ENCODE peak calls at places on chromosome X, in six cellular contexts. X, G, R, Z, H and L are unnamed samples.

GRCh38 chrX:135393046-135393445 is 28.7 kb upstream of the SMIM10L2A start:
- DNase-seq in X (no peak), G (no peak), R (no peak), Z (no peak), H (no peak), L (no peak)

GRCh38 chrX:21528076-21528475 is 130.1 kb downstream of the KLHL34 start:
- DNase-seq in X (peak), G (no peak), R (no peak), Z (no peak), H (no peak), L (no peak)

GRCh38 chrX:40090050-40090804 is 7.5 kb downstream of the BCOR start:
- DNase-seq in X (peak), G (no peak), R (no peak), Z (no peak), H (peak), L (peak)

GRCh38 chrX:136055651-136056221 is 70.5 kb downstream of the SLC9A6 start:
- DNase-seq in X (peak), G (peak), R (no peak), Z (no peak), H (peak), L (no peak)

GRCh38 chrX:104270916-104271512 is 16.3 kb upstream of the ESX1 start:
- DNase-seq in X (peak), G (no peak), R (peak), Z (peak), H (peak), L (no peak)

GRCh38 chrX:47190445-47191269 is 3.0 kb upstream of the UBA1 start:
- DNase-seq in X (peak), G (peak), R (peak), Z (peak), H (peak), L (peak)

GRCh38 chrX:54494970-54495813 is 842 bp downstream of the FGD1 start:
- DNase-seq in X (peak), G (no peak), R (no peak), Z (peak), H (no peak), L (peak)

GRCh38 chrX:110338850-110339373 is 19.7 kb upstream of the RTL9 start:
- DNase-seq in X (no peak), G (no peak), R (no peak), Z (peak), H (no peak), L (no peak)

GRCh38 chrX:116290359-116290758 is 119.8 kb downstream of the AGTR2 start:
- DNase-seq in X (no peak), G (no peak), R (no peak), Z (peak), H (no peak), L (no peak)

GRCh38 chrX:153885208-153885787 is 675 bp downstream of the L1CAM start:
- DNase-seq in X (no peak), G (no peak), R (no peak), Z (no peak), H (no peak), L (no peak)

GRCh38 chrX:17591741-17592110 is 145.6 kb upstream of the SCML1 start:
- DNase-seq in X (peak), G (no peak), R (no peak), Z (peak), H (no peak), L (no peak)

GRCh38 chrX:109716431-109717028 is 16.5 kb downstream of the ACSL4 start:
- DNase-seq in X (peak), G (no peak), R (no peak), Z (no peak), H (no peak), L (no peak)

GRCh38 chrX:133529578-133529977 is 114.3 kb upstream of the GPC4 start:
- DNase-seq in X (no peak), G (no peak), R (no peak), Z (no peak), H (no peak), L (no peak)

DNA sequence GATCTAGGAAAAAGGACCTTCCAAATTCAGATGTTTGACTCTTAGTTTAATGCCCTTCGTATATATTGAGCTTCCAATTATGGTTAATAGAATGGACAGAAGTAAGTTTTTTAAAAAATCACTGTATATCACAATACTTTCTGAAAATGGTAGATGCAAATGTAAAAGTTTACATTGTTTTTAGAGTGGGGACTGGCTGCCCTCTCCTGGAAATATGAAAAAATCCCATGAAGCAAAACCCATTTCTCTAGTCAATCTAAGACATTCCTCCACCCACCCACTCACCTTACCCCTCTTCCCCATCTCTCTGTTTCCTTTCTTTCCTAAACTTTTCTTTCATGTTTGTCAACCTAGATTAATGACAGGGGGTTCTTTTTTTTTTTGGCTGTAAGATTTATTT is 134.5 kb downstream of the ARHGAP6 start:
- DNase-seq in X (peak), G (no peak), R (no peak), Z (no peak), H (no peak), L (no peak)
- H3K27ac ChIP-seq in X (no peak), G (no peak), R (no peak), Z (no peak), H (no peak), L (no peak)

DNA sequence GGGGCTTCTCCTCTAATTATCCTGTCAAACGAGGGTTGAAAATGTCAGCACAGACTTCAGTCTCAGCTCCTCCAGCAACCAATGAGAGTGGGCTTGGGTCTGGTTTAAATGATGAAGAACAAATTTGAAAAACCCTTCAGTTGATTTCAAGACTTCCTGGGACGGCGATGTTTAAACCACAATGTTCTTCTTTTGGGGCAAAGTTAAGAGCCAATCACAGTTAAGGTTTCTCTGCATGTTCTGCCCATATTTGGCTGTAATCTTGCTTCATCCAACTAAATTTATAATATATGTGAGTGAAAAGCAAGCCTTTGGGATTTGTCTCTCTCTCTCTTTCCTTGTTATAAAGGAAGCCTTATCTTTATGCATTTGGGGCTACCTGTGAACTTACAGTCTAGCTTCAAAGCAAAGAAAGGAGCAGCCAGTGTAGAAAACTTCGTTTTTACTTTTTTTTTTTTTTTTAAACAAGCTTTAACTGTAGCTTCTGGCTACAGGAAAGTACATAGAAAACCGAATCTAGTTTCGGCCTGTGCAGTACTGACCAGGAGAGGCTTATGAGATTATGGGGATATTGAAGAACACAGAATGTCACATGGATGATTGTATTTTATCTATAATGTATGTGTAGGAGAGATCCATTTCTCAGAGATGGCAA is 46.8 kb upstream of the FAM9C start:
- DNase-seq in X (no peak), G (no peak), R (no peak), Z (no peak), H (no peak), L (no peak)
- H3K27ac ChIP-seq in X (no peak), G (peak), R (peak), Z (no peak), H (no peak), L (peak)

GRCh38 chrX:41381685-41382084 is 47.7 kb downstream of the DDX3X start:
- DNase-seq in X (peak), G (no peak), R (peak), Z (peak), H (no peak), L (peak)
- H3K27ac ChIP-seq in X (no peak), G (no peak), R (peak), Z (no peak), H (no peak), L (no peak)

DNA sequence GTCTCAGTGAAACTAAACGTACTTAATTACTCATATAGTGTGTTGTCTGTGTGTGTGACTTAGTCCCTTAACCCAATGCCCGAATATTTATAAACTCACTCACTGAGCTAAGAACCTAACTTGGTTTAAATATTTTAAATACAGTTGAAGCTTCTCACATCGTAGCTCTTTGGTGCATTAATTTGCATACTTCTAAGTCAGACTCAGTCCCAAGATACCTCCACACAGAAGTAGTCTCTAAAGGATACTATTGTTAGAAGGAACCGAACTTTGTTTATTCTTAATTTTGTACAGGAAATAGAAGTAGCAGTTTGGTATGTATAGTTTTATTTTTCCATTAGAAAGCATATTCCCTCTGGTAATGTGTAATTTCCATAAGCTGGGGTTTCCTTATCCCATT is 54.0 kb upstream of the NKAP start:
- DNase-seq in X (no peak), G (no peak), R (no peak), Z (no peak), H (no peak), L (no peak)
- H3K27ac ChIP-seq in X (no peak), G (no peak), R (no peak), Z (no peak), H (no peak), L (no peak)

GRCh38 chrX:155333701-155334100 is 713 bp downstream of the CLIC2 start:
- DNase-seq in X (no peak), G (no peak), R (no peak), Z (no peak), H (no peak), L (no peak)
- H3K27ac ChIP-seq in X (no peak), G (no peak), R (peak), Z (no peak), H (peak), L (peak)

DNA sequence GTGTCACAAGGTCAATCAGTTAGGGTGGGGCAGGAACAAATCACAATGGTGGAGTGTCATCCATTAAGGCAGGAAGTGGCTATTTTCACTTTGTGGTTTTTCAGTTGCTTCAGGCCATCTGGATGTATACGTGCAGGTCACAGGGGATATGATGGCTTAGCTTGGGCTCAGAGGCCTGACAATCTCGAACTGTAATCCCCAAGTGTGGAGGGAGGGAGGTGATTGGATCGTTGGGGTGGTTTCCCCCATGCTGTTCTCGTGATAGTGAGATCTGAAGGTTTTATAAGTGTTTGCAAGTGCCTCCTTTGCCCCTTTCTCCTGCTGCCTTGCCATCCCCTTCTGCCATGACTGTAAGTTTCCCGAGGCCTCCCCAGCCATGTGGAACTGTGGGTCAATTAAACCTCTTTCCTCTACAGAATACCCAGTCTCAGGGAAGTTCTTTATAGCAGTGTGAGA is 36.7 kb upstream of the STS start:
- DNase-seq in X (no peak), G (no peak), R (no peak), Z (peak), H (no peak), L (no peak)
- H3K27ac ChIP-seq in X (no peak), G (no peak), R (no peak), Z (no peak), H (no peak), L (no peak)

GRCh38 chrX:84363674-84364073 is 138.6 kb downstream of the HDX start:
- DNase-seq in X (peak), G (no peak), R (no peak), Z (no peak), H (no peak), L (no peak)
- H3K27ac ChIP-seq in X (peak), G (peak), R (no peak), Z (no peak), H (no peak), L (no peak)

DNA sequence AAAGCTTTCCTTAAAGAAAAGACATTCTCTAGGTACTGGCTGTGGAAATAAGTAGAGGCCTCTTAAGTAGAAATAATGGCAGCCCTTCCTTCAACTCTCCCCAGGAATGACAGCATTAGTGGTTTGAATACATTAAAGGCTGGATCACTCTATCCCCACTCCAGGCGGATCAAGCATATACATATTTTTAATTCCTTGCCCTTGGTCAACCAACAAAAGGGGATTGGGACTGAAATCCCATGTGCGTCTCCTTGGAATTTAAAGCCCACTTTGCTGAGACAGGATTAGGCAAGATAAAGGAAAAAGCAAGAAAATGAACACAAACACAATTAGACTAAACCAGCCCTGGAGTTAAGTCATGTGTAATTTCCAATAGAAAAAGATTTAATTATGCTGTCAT is 391.3 kb downstream of the PPP1R2C start:
- DNase-seq in X (no peak), G (no peak), R (no peak), Z (no peak), H (no peak), L (no peak)
- H3K27ac ChIP-seq in X (no peak), G (no peak), R (no peak), Z (no peak), H (no peak), L (no peak)

GRCh38 chrX:70476166-70476933 is 31.7 kb downstream of the DLG3 start:
- DNase-seq in X (no peak), G (no peak), R (no peak), Z (no peak), H (no peak), L (no peak)
- H3K27ac ChIP-seq in X (no peak), G (peak), R (peak), Z (no peak), H (peak), L (peak)

GRCh38 chrX:49164589-49165360 is 2.2 kb downstream of the MAGIX start:
- DNase-seq in X (no peak), G (no peak), R (no peak), Z (no peak), H (no peak), L (no peak)
- H3K27ac ChIP-seq in X (no peak), G (peak), R (peak), Z (no peak), H (peak), L (peak)